ENCODE peak calls at places on chromosomes 11 and 22, in four cellular contexts. L is HepG2, O is A549, C is K562. K is an unnamed sample.

GRCh38 chr11:3197878-3198528 is 20.6 kb downstream of the MRGPRG start:
- DNase-seq in L (no peak), O (no peak), C (no peak), K (no peak)

GRCh38 chr11:3153291-3153861 is 11.7 kb downstream of the OSBPL5 start:
- DNase-seq in L (no peak), O (no peak), C (no peak), K (no peak)

GRCh38 chr11:111733009-111733408 is 33.2 kb downstream of the PPP2R1B start:
- DNase-seq in L (no peak), O (no peak), C (no peak), K (no peak)

GRCh38 chr22:25048659-25049657 is 96.4 kb downstream of the KIAA1671 start:
- DNase-seq in L (peak), O (peak), C (peak), K (peak)

GRCh38 chr22:45518580-45518991 is 15.9 kb downstream of the FBLN1 start:
- DNase-seq in L (peak), O (no peak), C (no peak), K (no peak)

GRCh38 chr11:44765676-44766075 is 38.9 kb downstream of the TSPAN18 start:
- DNase-seq in L (no peak), O (no peak), C (no peak), K (no peak)

GRCh38 chr11:120079750-120080610 is 57.9 kb downstream of the TRIM29 start:
- DNase-seq in L (peak), O (no peak), C (peak), K (peak)

GRCh38 chr11:4087551-4087950 is 7.0 kb upstream of the RRM1 start:
- DNase-seq in L (no peak), O (no peak), C (no peak), K (no peak)

DNA sequence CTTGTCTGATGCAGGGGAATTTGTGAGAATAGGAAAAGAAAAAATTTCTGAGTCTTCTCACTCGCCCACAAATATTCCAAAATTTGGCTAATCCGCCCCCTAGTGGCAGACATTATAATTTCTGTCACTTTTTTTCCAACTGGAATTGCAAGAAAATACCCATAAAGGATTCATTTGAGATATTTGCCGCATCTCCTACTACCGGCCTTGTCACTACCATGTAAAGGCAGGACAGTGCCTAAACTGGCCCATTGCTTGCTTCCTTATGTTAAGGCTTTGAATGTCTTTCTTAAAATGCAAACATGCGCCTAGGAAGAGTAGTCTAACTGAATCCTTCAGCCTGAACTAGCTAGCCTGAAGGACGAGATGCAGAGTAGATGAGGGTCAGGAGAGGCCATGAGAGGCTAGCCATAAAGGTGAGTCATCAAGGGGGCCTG is 9.3 kb upstream of the CEP295 start:
- DNase-seq in L (peak), O (peak), C (peak), K (no peak)
- TF ChIP-seq HMGXB4 in L (no peak), O (no peak), C (no peak), K (no peak)

GRCh38 chr11:126081915-126082250 is 19.2 kb upstream of the CDON start:
- DNase-seq in L (no peak), O (no peak), C (no peak), K (no peak)

GRCh38 chr11:126084608-126084912 is 21.9 kb upstream of the CDON start:
- DNase-seq in L (no peak), O (no peak), C (no peak), K (no peak)

GRCh38 chr11:126086248-126086647 is 23.6 kb upstream of the CDON start:
- DNase-seq in L (no peak), O (no peak), C (no peak), K (no peak)

GRCh38 chr11:126082251-126083109 is 19.8 kb upstream of the CDON start:
- DNase-seq in L (no peak), O (no peak), C (no peak), K (peak)

GRCh38 chr11:126083829-126084607 is 21.4 kb upstream of the CDON start:
- DNase-seq in L (no peak), O (no peak), C (no peak), K (no peak)
- TF ChIP-seq HMGXB4 in L (no peak), O (no peak), C (no peak), K (no peak)

GRCh38 chr11:105244157-105244820 is 104.7 kb upstream of the CARD18 start:
- DNase-seq in L (no peak), O (peak), C (no peak), K (no peak)
- TF ChIP-seq HMGXB4 in L (no peak), O (no peak), C (no peak), K (no peak)

DNA sequence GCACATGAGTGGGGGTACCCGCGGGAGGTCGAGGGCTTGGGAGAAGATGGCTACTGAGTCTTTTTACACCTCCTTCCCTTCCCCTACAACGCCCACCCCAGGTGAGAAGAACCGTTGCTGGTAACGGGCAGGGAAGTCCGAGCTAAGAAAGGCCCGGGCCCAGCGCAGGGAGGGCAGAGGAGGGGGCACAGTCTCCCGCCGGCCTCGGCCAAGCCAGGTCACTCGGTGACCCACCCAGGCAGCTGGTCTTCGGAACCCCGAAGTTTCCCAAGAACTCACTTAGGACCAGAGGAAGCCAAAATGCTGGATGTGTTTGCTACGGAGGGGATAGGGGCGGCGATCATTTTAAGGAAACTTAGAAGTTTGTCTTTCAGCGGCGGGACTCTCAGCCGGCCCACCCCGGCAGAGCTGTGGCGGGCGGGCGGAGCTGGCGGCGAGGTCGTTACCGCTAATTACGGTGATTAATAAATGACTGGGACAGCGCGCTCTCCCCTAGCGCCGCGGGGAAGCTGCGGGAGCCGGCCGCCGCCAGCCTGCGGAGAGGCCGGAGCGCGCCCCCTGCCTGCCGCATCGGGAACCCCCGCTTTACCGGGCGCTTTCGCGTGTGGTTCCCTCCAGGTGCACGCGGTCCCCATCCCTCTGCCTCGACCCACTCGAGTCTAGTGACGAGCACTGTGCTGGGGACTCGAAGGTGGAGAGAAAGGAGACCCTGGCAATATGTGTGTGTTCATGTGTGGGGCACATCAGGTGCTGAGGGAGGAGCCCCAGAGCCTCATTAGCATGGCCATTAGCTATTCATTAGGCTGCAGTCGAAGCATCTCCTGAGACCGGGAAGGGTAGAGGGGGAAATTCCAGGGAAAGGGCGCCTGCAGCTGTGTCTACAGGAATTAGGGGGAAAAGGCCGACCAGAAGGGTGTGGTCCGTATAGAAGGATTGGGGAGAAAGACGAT is 945 bp downstream of the ROBO3 start:
- DNase-seq in L (no peak), O (no peak), C (peak), K (peak)
- TF ChIP-seq HMGXB4 in L (peak), O (no peak), C (no peak), K (peak)

GRCh38 chr11:75722669-75723042 is 5.0 kb downstream of the MOGAT2 start:
- DNase-seq in L (no peak), O (no peak), C (no peak), K (no peak)
- TF ChIP-seq HMGXB4 in L (peak), O (no peak), C (no peak), K (no peak)

GRCh38 chr11:65506770-65507485 is 8.1 kb downstream of the MALAT1 start:
- DNase-seq in L (no peak), O (no peak), C (peak), K (no peak)
- TF ChIP-seq HMGXB4 in L (no peak), O (peak), C (peak), K (no peak)

DNA sequence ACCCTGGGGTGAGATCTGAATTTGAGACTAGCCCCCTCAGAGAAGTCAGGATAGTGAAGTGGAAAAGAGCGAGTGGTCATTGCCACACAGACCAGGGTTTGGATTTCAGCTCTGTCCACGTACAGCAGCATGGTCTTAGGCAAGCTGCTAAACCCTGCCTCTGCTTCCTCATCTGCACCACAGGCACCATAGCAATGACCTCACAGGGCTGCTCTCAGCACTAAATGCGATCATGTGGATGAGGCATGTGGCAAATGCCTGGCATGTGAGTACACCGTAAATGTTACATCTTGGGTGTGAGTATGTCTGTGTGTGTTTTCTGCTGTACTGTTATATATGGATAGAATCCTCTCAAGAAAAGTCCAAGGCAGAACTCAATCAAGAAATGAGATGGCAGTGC is 15.8 kb downstream of the NAV2 start:
- DNase-seq in L (no peak), O (no peak), C (no peak), K (no peak)
- TF ChIP-seq HMGXB4 in L (no peak), O (no peak), C (no peak), K (no peak)

GRCh38 chr22:18022851-18023250 is 1.5 kb downstream of the MICAL3 start:
- DNase-seq in L (no peak), O (no peak), C (no peak), K (no peak)

GRCh38 chr22:18023509-18024275 is 669 bp downstream of the MICAL3 start:
- DNase-seq in L (no peak), O (peak), C (peak), K (peak)

GRCh38 chr22:18024956-18025720 is 777 bp upstream of the MICAL3 start:
- DNase-seq in L (no peak), O (no peak), C (no peak), K (no peak)

GRCh38 chr22:18021431-18021830 is 2.9 kb downstream of the MICAL3 start:
- DNase-seq in L (no peak), O (no peak), C (no peak), K (no peak)

DNA sequence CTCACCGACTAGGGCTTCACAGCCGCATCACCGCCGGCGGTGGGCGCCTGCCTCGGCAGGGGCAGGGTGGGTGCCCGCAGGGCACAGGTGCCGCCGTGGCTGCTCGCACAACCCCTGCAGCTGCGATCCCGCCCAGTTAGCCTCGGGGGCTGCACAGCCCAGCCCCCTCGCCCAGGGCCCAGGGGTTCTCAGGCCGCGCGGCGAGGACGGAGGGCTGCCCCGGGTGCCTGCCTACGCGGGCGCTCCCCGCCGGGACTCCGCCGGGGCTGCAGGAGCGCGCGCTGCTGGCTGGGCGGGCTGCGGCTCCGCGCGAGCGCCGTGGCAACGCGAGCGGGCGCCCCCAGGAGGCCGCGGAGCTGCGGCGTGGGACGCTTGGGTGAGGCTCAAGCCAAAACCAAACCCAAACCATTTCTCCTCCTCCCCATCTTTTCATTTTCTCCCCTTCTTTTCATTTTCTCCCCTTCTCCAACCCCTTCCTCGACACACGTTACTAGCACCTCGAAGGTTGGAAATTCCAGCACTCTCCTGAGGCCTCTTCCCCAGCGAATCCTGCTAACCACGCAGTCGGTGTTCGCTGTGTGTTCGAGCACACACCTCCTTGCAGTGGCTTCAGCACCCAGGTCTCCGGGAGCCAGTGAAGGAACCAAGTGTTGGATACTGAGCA is at the start of gene MICAL3:
- DNase-seq in L (no peak), O (peak), C (peak), K (peak)
- TF ChIP-seq HMGXB4 in L (peak), O (no peak), C (no peak), K (no peak)

K was measured in WTC11.